ENCODE peak calls at places on chromosomes 13 and 19, in nine cellular contexts. F, T, C, M, P, O, V, D and W are unnamed samples. For H3K4me1, the result is how much of the 10 kb centered on the place peaks cover.

GRCh38 chr13:107473255-107473654 is 742.1 kb downstream of the LIG4 start:
- DNase-seq in F (no peak), T (no peak), C (no peak), M (no peak), P (no peak), O (no peak), V (no peak), D (no peak), W (no peak)

GRCh38 chr13:85816413-85816812 is 17.2 kb upstream of the SLITRK6 start:
- DNase-seq in F (no peak), T (no peak), C (no peak), M (no peak), P (no peak), O (no peak), V (no peak), D (no peak), W (no peak)

GRCh38 chr19:2123682-2124387 is 27.1 kb downstream of the IZUMO4 start:
- DNase-seq in F (no peak), T (no peak), C (no peak), M (no peak), P (no peak), O (no peak), V (no peak), D (no peak), W (no peak)

GRCh38 chr13:28494861-28495585 is at the start of gene FLT1:
- DNase-seq in F (no peak), T (peak), C (no peak), M (peak), P (no peak), O (peak), V (peak), D (peak), W (peak)

GRCh38 chr13:65499251-65499650 is 1730.9 kb downstream of the PCDH9 start:
- DNase-seq in F (no peak), T (no peak), C (no peak), M (no peak), P (no peak), O (no peak), V (no peak), D (no peak), W (no peak)

GRCh38 chr13:40503966-40504591 is 162.4 kb downstream of the FOXO1 start:
- DNase-seq in F (peak), T (no peak), C (no peak), M (no peak), P (no peak), O (no peak), V (no peak), D (no peak), W (no peak)

GRCh38 chr19:44959691-44960090 is 4.5 kb downstream of the CLPTM1 start:
- DNase-seq in F (no peak), T (no peak), C (no peak), M (no peak), P (no peak), O (no peak), V (no peak), D (no peak), W (no peak)

GRCh38 chr19:3188627-3189596 is 3.2 kb downstream of the NCLN start:
- DNase-seq in F (no peak), T (no peak), C (no peak), M (no peak), P (no peak), O (no peak), V (no peak), D (no peak), W (peak)

GRCh38 chr19:7159105-7159933 is 89.8 kb downstream of the ZNF557 start:
- DNase-seq in F (no peak), T (peak), C (no peak), M (peak), P (no peak), O (peak), V (peak), D (no peak), W (no peak)

GRCh38 chr19:3292958-3293529 is 68.6 kb downstream of the CELF5 start:
- DNase-seq in F (no peak), T (no peak), C (no peak), M (no peak), P (no peak), O (no peak), V (no peak), D (no peak), W (peak)

GRCh38 chr13:45356966-45357689 is 16.1 kb upstream of the TPT1 start:
- DNase-seq in F (no peak), T (no peak), C (no peak), M (no peak), P (no peak), O (no peak), V (no peak), D (no peak), W (no peak)

GRCh38 chr13:90485441-90485840 is 862.0 kb upstream of the MIR17HG start:
- DNase-seq in F (no peak), T (no peak), C (no peak), M (no peak), P (no peak), O (no peak), V (no peak), D (no peak), W (no peak)

GRCh38 chr13:30679483-30680330 is 55.6 kb upstream of the ALOX5AP start:
- DNase-seq in F (no peak), T (no peak), C (peak), M (no peak), P (no peak), O (no peak), V (no peak), D (no peak), W (no peak)

GRCh38 chr13:51584731-51585191 is 499 bp downstream of the WDFY2 start:
- DNase-seq in F (no peak), T (peak), C (peak), M (peak), P (peak), O (peak), V (peak), D (no peak), W (peak)

GRCh38 chr19:6062961-6063575 is 47.2 kb downstream of the RFX2 start:
- DNase-seq in F (no peak), T (peak), C (no peak), M (no peak), P (no peak), O (no peak), V (peak), D (peak), W (peak)
- H3K4me1 ChIP-seq in F (half or more), T (half or more), C (under half), M (half or more), P (half or more), O (under half), V (half or more), D (under half), W (under half)

GRCh38 chr19:39845621-39846175 is 481 bp downstream of the FBL start:
- DNase-seq in F (no peak), T (no peak), C (no peak), M (no peak), P (no peak), O (no peak), V (no peak), D (no peak), W (no peak)
- H3K4me1 ChIP-seq in F (under half), T (under half), C (under half), M (half or more), P (half or more), O (under half), V (under half), D (under half), W (under half)

GRCh38 chr13:55345197-55345596 is 1795.5 kb upstream of the PRR20A start:
- DNase-seq in F (no peak), T (no peak), C (no peak), M (no peak), P (no peak), O (no peak), V (no peak), D (no peak), W (no peak)
- H3K4me1 ChIP-seq in F (under half), T (under half), C (under half), M (under half), P (under half), O (under half), V (under half), D (under half), W (under half)

GRCh38 chr13:48246097-48246496 is 13.1 kb downstream of the ITM2B start:
- DNase-seq in F (no peak), T (no peak), C (no peak), M (no peak), P (no peak), O (no peak), V (no peak), D (no peak), W (no peak)
- H3K4me1 ChIP-seq in F (under half), T (half or more), C (half or more), M (half or more), P (half or more), O (half or more), V (under half), D (under half), W (under half)

GRCh38 chr19:4380254-4380727 is 20.1 kb downstream of the SH3GL1 start:
- DNase-seq in F (no peak), T (no peak), C (peak), M (peak), P (no peak), O (peak), V (no peak), D (peak), W (no peak)
- H3K4me1 ChIP-seq in F (half or more), T (half or more), C (under half), M (half or more), P (half or more), O (half or more), V (under half), D (half or more), W (under half)